ENCODE peak calls at places on chromosome 5, in five cellular contexts. N, R, L, V and M are unnamed samples.

GRCh38 chr5:173327084-173327947 is 898 bp downstream of the STC2 start:
- DNase-seq in N (no peak), R (peak), L (no peak), V (peak), M (peak)

GRCh38 chr5:176894298-176894697 is 4.8 kb downstream of the HK3 start:
- DNase-seq in N (no peak), R (no peak), L (no peak), V (no peak), M (no peak)

GRCh38 chr5:154198611-154199230 is 8.2 kb downstream of the GALNT10 start:
- DNase-seq in N (no peak), R (peak), L (peak), V (no peak), M (peak)

GRCh38 chr5:111627862-111628261 is 115.5 kb upstream of the STARD4 start:
- DNase-seq in N (no peak), R (no peak), L (no peak), V (no peak), M (no peak)

GRCh38 chr5:73391441-73391871 is 57.1 kb downstream of the FOXD1 start:
- DNase-seq in N (no peak), R (peak), L (no peak), V (no peak), M (no peak)

GRCh38 chr5:57724836-57725235 is 242.2 kb upstream of the ACTBL2 start:
- DNase-seq in N (no peak), R (peak), L (no peak), V (no peak), M (no peak)

GRCh38 chr5:43041669-43042175 is 1.6 kb upstream of the ANXA2R start:
- DNase-seq in N (no peak), R (peak), L (peak), V (peak), M (no peak)

GRCh38 chr5:155960177-155960576 is 366.8 kb upstream of the SGCD start:
- DNase-seq in N (no peak), R (no peak), L (no peak), V (no peak), M (no peak)

GRCh38 chr5:41447761-41448510 is 62.5 kb downstream of the PLCXD3 start:
- DNase-seq in N (no peak), R (no peak), L (no peak), V (no peak), M (no peak)

GRCh38 chr5:119131530-119132313 is 60.8 kb downstream of the DMXL1 start:
- DNase-seq in N (no peak), R (peak), L (no peak), V (no peak), M (no peak)

GRCh38 chr5:121384359-121384758 is 467.3 kb upstream of the FTMT start:
- DNase-seq in N (no peak), R (no peak), L (no peak), V (no peak), M (no peak)

GRCh38 chr5:6419340-6419852 is 29.3 kb upstream of the UBE2QL1 start:
- DNase-seq in N (no peak), R (no peak), L (no peak), V (no peak), M (no peak)

GRCh38 chr5:103041071-103041676 is 78.8 kb downstream of the GIN1 start:
- DNase-seq in N (no peak), R (peak), L (peak), V (no peak), M (peak)

GRCh38 chr5:38456657-38457056 is 99.8 kb downstream of the LIFR start:
- DNase-seq in N (no peak), R (no peak), L (no peak), V (no peak), M (no peak)

GRCh38 chr5:44385236-44385940 is 3.8 kb downstream of the FGF10 start:
- DNase-seq in N (no peak), R (no peak), L (no peak), V (no peak), M (no peak)

GRCh38 chr5:90479611-90480385 is 5.1 kb downstream of the POLR3G start:
- DNase-seq in N (no peak), R (peak), L (no peak), V (no peak), M (no peak)

GRCh38 chr5:88144219-88145040 is 124.2 kb downstream of the TMEM161B start:
- DNase-seq in N (no peak), R (no peak), L (no peak), V (no peak), M (no peak)

GRCh38 chr5:178234753-178235599 is 2.4 kb upstream of the PHYKPL start:
- DNase-seq in N (peak), R (peak), L (peak), V (peak), M (peak)

GRCh38 chr5:92835712-92836111 is 745.3 kb downstream of the NR2F1-AS1 start:
- DNase-seq in N (no peak), R (no peak), L (no peak), V (no peak), M (no peak)

GRCh38 chr5:72604111-72604792 is 97.0 kb upstream of the ZNF366 start:
- DNase-seq in N (no peak), R (no peak), L (no peak), V (no peak), M (no peak)

GRCh38 chr5:114305402-114306207 is 56.3 kb upstream of the KCNN2 start:
- DNase-seq in N (no peak), R (peak), L (peak), V (no peak), M (no peak)

GRCh38 chr5:155049569-155050383 is 36.2 kb downstream of the KIF4B start:
- DNase-seq in N (no peak), R (peak), L (peak), V (peak), M (peak)

GRCh38 chr5:61731946-61732314 is 399.9 kb downstream of the ZSWIM6 start:
- DNase-seq in N (no peak), R (no peak), L (no peak), V (no peak), M (no peak)

GRCh38 chr5:122584411-122585110 is 190.3 kb upstream of the SNX2 start:
- DNase-seq in N (no peak), R (peak), L (no peak), V (no peak), M (no peak)

GRCh38 chr5:36741138-36741537 is 134.7 kb downstream of the SLC1A3 start:
- DNase-seq in N (no peak), R (peak), L (no peak), V (no peak), M (no peak)

GRCh38 chr5:36744041-36744677 is 132.4 kb upstream of the NIPBL start:
- DNase-seq in N (no peak), R (no peak), L (no peak), V (peak), M (no peak)

GRCh38 chr5:36740259-36740898 is 134.0 kb downstream of the SLC1A3 start:
- DNase-seq in N (no peak), R (peak), L (no peak), V (peak), M (no peak)

GRCh38 chr5:36739751-36740221 is 133.4 kb downstream of the SLC1A3 start:
- DNase-seq in N (peak), R (peak), L (peak), V (peak), M (peak)

GRCh38 chr5:36744678-36745659 is 131.6 kb upstream of the NIPBL start:
- DNase-seq in N (peak), R (peak), L (peak), V (peak), M (peak)
- TF ChIP-seq MAFK in N (no peak), R (no peak), L (no peak), V (no peak), M (no peak)

DNA sequence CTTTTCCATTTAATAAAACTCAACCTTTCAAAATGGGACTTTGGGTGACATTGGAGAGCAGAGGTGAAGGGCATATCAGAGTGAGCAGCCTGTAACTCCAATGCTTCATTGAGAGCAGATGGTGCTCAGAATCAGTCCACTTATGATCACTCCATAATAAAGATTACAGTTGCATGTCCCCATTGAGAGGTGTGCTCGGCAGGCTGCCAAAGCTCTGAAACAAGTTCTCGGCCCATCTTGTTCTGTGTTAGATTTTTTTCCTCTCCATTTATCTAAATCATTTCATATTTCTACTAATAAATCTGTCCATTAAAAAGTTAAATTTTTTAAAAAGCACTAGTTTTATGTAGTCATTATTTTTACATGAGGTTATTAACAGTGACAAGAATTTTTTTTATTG is 1786.4 kb upstream of the WWC1 start:
- DNase-seq in N (no peak), R (no peak), L (no peak), V (no peak), M (no peak)
- TF ChIP-seq MAFK in N (no peak), R (no peak), L (no peak), V (no peak), M (no peak)

GRCh38 chr5:148979104-148979723 is 83.6 kb downstream of the SH3TC2 start:
- DNase-seq in N (no peak), R (no peak), L (no peak), V (no peak), M (no peak)
- TF ChIP-seq MAFK in N (no peak), R (no peak), L (no peak), V (no peak), M (no peak)

DNA sequence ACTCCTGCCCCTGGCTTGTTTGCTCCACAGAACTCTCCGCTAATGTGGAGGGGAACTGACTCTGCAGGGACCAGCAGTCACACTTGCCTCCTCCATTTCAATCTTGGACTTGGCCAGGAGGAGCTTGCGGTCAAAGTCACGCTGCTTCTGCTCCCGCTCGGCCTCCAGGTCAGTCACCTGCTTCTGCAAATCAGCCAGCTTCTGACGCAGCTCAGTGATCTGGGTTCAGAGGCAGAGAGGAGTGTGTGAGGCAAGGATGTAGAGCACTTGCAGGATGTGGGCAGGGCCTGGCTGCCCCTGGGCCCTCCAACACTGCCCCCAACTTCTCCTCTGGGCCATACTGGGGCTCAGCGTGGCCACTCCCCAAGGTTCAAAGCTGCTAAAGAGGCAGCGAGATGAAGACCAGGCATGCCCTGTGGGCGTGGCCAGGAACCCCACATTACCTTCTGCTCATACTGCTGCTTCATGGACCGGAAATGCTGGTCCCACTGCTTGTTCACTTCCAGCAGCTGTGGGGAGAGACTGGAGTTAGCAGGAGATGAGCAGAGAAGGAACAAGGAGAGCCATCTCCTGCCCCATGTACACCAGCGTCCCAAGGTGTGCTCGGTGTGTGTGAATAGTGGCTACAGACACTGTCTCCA is 22.2 kb downstream of the GPX3 start:
- DNase-seq in N (no peak), R (no peak), L (no peak), V (no peak), M (no peak)
- TF ChIP-seq MAFK in N (no peak), R (no peak), L (no peak), V (no peak), M (no peak)

GRCh38 chr5:175347931-175348330 is 96.1 kb downstream of the DRD1 start:
- DNase-seq in N (no peak), R (no peak), L (no peak), V (no peak), M (no peak)

GRCh38 chr5:175354961-175355360 is 89.0 kb downstream of the DRD1 start:
- DNase-seq in N (no peak), R (no peak), L (no peak), V (no peak), M (no peak)

GRCh38 chr5:175353876-175354275 is 90.1 kb downstream of the DRD1 start:
- DNase-seq in N (no peak), R (peak), L (no peak), V (no peak), M (no peak)

GRCh38 chr5:175347027-175347426 is 97.0 kb downstream of the DRD1 start:
- DNase-seq in N (no peak), R (peak), L (no peak), V (no peak), M (peak)

GRCh38 chr5:175351126-175351525 is 92.9 kb downstream of the DRD1 start:
- DNase-seq in N (no peak), R (no peak), L (no peak), V (no peak), M (no peak)
- TF ChIP-seq MAFK in N (no peak), R (no peak), L (no peak), V (no peak), M (no peak)

DNA sequence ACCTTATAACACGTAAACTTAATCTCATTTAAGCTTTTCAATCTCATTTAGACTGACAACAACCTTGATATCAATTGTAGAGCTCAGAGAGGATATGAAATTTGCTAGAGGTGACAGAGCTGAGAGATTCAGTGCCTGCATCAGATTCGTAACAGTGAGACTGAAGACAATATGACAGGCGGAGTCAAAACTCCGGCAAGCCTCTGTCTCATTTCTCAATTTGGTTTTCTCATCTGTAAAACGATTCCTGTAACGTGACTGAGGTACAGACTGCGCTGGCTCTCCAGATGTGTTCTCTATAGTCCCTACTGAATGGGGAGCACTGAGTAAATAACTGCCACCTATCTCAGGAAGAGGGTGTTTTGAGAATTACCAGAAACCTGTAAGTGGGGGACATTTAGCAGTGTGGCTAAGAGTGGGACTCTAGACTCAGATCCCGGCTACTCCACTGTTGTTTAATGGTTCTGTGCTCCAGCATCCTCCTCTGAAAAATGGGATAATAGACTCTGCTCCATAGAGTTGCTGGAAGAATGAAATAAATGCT is 3.0 kb upstream of the MCIDAS start:
- DNase-seq in N (no peak), R (no peak), L (no peak), V (no peak), M (no peak)
- TF ChIP-seq MAFK in N (no peak), R (no peak), L (no peak), V (no peak), M (no peak)

GRCh38 chr5:108059334-108059733 is 322.6 kb downstream of the FBXL17 start:
- DNase-seq in N (no peak), R (no peak), L (no peak), V (no peak), M (no peak)
- TF ChIP-seq MAFK in N (no peak), R (no peak), L (no peak), V (no peak), M (no peak)

GRCh38 chr5:140551872-140552271 is 4.4 kb downstream of the EIF4EBP3 start:
- DNase-seq in N (no peak), R (no peak), L (no peak), V (no peak), M (no peak)
- TF ChIP-seq MAFK in N (no peak), R (no peak), L (no peak), V (no peak), M (no peak)

GRCh38 chr5:136018814-136019777 is 9.7 kb upstream of the TGFBI start:
- DNase-seq in N (no peak), R (peak), L (peak), V (no peak), M (peak)
- TF ChIP-seq MAFK in N (no peak), R (peak), L (no peak), V (no peak), M (no peak)